ENCODE peak calls at places on chromosomes 12 and 14, in nine cellular contexts. A is ovary; Z is upper lobe of right lung; G is cardiac muscle cell; R is mammary epithelial cell; Q is CD8-positive, alpha-beta T cell; I is HCT116; N is upper lobe of left lung; J is hepatocyte. L is an unnamed sample. For H3K4me1, the result is how much of the 10 kb centered on the place peaks cover.

GRCh38 chr12:131608740-131609665 is 101.9 kb upstream of the SFSWAP start:
- DNase-seq in I (peak), R (peak), G (peak), A (peak), Q (peak), J (peak), Z (peak), N (peak), L (peak)

GRCh38 chr12:5557906-5558305 is 126.0 kb downstream of the NTF3 start:
- DNase-seq in A (no peak), J (no peak), R (no peak), I (no peak), Q (no peak), Z (no peak), G (no peak), N (no peak), L (no peak)

GRCh38 chr14:69363964-69364363 is 34.1 kb downstream of the ERH start:
- DNase-seq in R (no peak), G (no peak), Z (no peak), A (no peak), J (no peak), I (no peak), Q (no peak), N (no peak), L (no peak)

GRCh38 chr12:123040106-123040505 is 59.6 kb downstream of the ARL6IP4 start:
- DNase-seq in J (no peak), Z (no peak), R (no peak), Q (no peak), G (peak), I (no peak), A (no peak), N (no peak), L (no peak)

GRCh38 chr12:124551268-124552144 is 15.9 kb downstream of the NCOR2 start:
- DNase-seq in J (peak), G (no peak), Q (no peak), N (peak), A (no peak), I (no peak), Z (peak), R (no peak), L (no peak)

GRCh38 chr14:103161054-103161397 is 37.8 kb downstream of the TNFAIP2 start:
- DNase-seq in J (no peak), A (no peak), Q (no peak), N (no peak), R (peak), I (no peak), G (peak), Z (no peak), L (no peak)

GRCh38 chr12:52011602-52012214 is 5.0 kb downstream of the TAMALIN start:
- DNase-seq in A (no peak), J (no peak), I (no peak), R (no peak), N (no peak), Z (no peak), Q (no peak), G (no peak), L (no peak)

GRCh38 chr14:63933110-63933509 is 80.3 kb downstream of the SYNE2 start:
- DNase-seq in Z (no peak), G (no peak), R (peak), J (no peak), A (no peak), N (no peak), Q (no peak), I (no peak), L (no peak)

GRCh38 chr12:40248585-40249297 is 23.9 kb downstream of the LRRK2 start:
- DNase-seq in A (no peak), G (no peak), R (peak), Q (no peak), Z (no peak), J (no peak), I (no peak), N (no peak), L (no peak)

GRCh38 chr14:56129941-56130340 is 11.7 kb downstream of the PELI2 start:
- DNase-seq in Z (no peak), J (no peak), Q (no peak), G (peak), A (no peak), N (no peak), I (no peak), R (no peak), L (no peak)

GRCh38 chr12:86158956-86159355 is 97.2 kb downstream of the MGAT4C start:
- DNase-seq in I (no peak), A (no peak), R (peak), G (no peak), N (no peak), J (no peak), Z (no peak), Q (no peak), L (no peak)

GRCh38 chr12:14691560-14691959 is 4.8 kb downstream of the GUCY2C start:
- DNase-seq in Q (no peak), A (no peak), J (no peak), N (no peak), I (no peak), R (no peak), Z (no peak), G (no peak), L (no peak)

GRCh38 chr12:43117226-43117930 is 434.6 kb downstream of the ADAMTS20 start:
- DNase-seq in A (no peak), Z (no peak), Q (no peak), R (no peak), I (no peak), N (no peak), G (no peak), J (no peak), L (no peak)

GRCh38 chr14:55237999-55238680 is 33.1 kb upstream of the FBXO34 start:
- DNase-seq in A (no peak), Z (no peak), I (no peak), N (no peak), G (no peak), J (no peak), Q (no peak), R (no peak), L (no peak)

GRCh38 chr12:109518820-109519665 is 41.6 kb downstream of the UBE3B start:
- DNase-seq in Z (no peak), R (peak), Q (peak), N (no peak), J (peak), G (peak), A (peak), I (peak), L (peak)

GRCh38 chr12:31339831-31340622 is 14.1 kb upstream of the SINHCAF start:
- DNase-seq in N (no peak), A (no peak), R (no peak), J (no peak), Q (no peak), I (no peak), G (no peak), Z (no peak), L (no peak)

GRCh38 chr14:26190644-26191043 is 407.2 kb downstream of the NOVA1 start:
- DNase-seq in A (no peak), G (peak), N (no peak), I (no peak), Z (no peak), R (no peak), J (no peak), Q (no peak), L (no peak)

GRCh38 chr14:101355284-101355683 is 206.0 kb upstream of the DIO3 start:
- DNase-seq in N (no peak), Z (no peak), I (no peak), R (no peak), Q (no peak), G (no peak), A (peak), J (no peak), L (no peak)

GRCh38 chr12:102568151-102568815 is 87.9 kb upstream of the IGF1 start:
- DNase-seq in J (no peak), N (no peak), Z (no peak), Q (no peak), I (no peak), A (no peak), G (no peak), R (no peak), L (no peak)

GRCh38 chr12:43318002-43318401 is 234.0 kb downstream of the ADAMTS20 start:
- DNase-seq in Z (no peak), N (no peak), G (no peak), J (no peak), A (no peak), R (peak), I (no peak), Q (no peak), L (no peak)

GRCh38 chr12:76176935-76177334 is 92.5 kb upstream of the NAP1L1 start:
- DNase-seq in Q (no peak), N (no peak), J (no peak), G (no peak), Z (no peak), A (no peak), I (no peak), R (no peak), L (no peak)

GRCh38 chr12:5912011-5912410 is 33.0 kb downstream of the ANO2 start:
- DNase-seq in I (no peak), Z (no peak), J (no peak), A (no peak), G (no peak), R (no peak), N (no peak), Q (no peak), L (no peak)

GRCh38 chr12:119681953-119682352 is 14.0 kb downstream of the PRKAB1 start:
- DNase-seq in R (no peak), Q (no peak), J (no peak), N (no peak), A (no peak), Z (no peak), I (no peak), G (no peak), L (no peak)

GRCh38 chr14:85534435-85534834 is 4.5 kb downstream of the FLRT2 start:
- DNase-seq in I (no peak), A (peak), Z (no peak), R (peak), N (peak), G (peak), Q (no peak), J (peak), L (no peak)

GRCh38 chr12:124294686-124295315 is at the start of gene RFLNA:
- DNase-seq in Z (no peak), G (peak), Q (no peak), J (peak), I (no peak), A (peak), N (peak), R (no peak), L (no peak)

GRCh38 chr12:89873745-89874144 is 165.1 kb upstream of the ATP2B1 start:
- DNase-seq in A (no peak), G (peak), R (no peak), Q (no peak), I (no peak), N (no peak), J (no peak), Z (no peak), L (no peak)

GRCh38 chr14:49615776-49616175 is 4.7 kb downstream of the RPL36AL start:
- DNase-seq in N (no peak), R (peak), A (no peak), G (peak), Z (no peak), I (no peak), J (no peak), Q (no peak), L (no peak)

GRCh38 chr12:109621271-109621671 is 47.7 kb downstream of the MVK start:
- DNase-seq in I (no peak), G (peak), Q (no peak), N (no peak), Z (no peak), A (no peak), J (no peak), R (peak), L (no peak)

GRCh38 chr12:32522322-32523221 is 123.2 kb downstream of the FGD4 start:
- DNase-seq in G (peak), Q (no peak), Z (no peak), N (no peak), J (no peak), R (no peak), A (no peak), I (no peak), L (no peak)

GRCh38 chr14:21802441-21802840 is 128.8 kb upstream of the OR4E1 start:
- DNase-seq in Z (no peak), A (no peak), Q (no peak), R (no peak), G (no peak), J (no peak), N (no peak), I (no peak), L (no peak)

GRCh38 chr12:26817183-26817591 is 15.8 kb downstream of the ITPR2 start:
- DNase-seq in I (no peak), Z (no peak), N (no peak), A (no peak), G (no peak), J (no peak), R (no peak), Q (no peak), L (no peak)

GRCh38 chr12:129401572-129401971 is 502.3 kb downstream of the TMEM132D start:
- DNase-seq in A (no peak), I (no peak), N (no peak), R (no peak), Q (no peak), G (no peak), Z (no peak), J (no peak), L (no peak)

DNA sequence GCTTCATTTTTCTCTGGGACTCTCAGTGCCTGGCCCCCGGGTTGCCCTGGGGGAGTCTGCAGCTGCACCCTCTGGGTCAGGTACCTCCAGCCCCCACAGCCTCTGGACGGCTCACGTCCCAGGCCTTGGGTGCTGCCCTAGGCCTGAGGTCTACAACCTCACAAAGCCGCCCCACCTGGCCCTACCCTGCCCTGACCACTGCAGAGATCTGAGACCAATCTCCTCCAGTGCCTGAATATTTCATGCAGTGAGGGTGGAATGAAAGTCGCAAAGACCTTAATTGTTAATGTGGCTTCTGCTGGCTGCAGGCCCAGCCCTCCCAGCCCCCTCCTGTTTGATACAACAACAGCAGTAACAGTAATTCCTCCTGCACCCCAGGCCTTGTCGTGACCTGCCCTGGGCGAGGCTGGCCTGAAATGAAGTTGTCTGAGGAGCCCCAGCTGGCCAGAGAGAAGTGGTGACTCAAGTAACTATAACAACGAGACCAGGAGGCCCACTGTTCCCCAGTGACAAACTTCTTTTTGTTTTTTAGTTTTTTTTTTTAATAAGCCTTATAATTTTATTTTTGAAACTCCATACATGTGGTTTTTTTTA is 8.8 kb upstream of the CCDC85C start:
- DNase-seq in R (peak), I (no peak), J (peak), A (no peak), Z (no peak), N (peak), G (peak), Q (no peak), L (no peak)
- H3K27ac ChIP-seq in R (peak), I (no peak), J (peak), A (no peak), Z (no peak), N (no peak), G (no peak), Q (no peak), L (no peak)

DNA sequence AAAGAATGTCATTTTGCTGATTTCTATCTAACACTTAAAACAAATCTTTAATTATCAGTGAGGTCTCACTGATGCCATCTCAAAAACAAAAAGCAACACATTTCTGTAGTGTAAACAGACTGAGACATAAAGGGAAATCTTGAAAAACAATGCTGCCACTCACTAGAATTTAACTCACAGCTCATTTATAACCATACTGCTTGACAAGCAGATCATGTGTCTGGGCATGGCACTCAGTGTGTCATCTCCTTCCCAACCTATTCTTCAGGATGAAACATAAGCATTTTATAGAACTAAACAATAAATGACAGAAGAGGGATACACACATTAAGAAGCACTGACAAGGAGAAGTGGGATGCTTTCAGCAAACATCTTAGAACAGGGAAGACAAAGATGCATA is 22.4 kb downstream of the ATF7 start:
- DNase-seq in G (no peak), I (no peak), R (no peak), Q (no peak), N (no peak), A (no peak), Z (no peak), J (no peak), L (no peak)
- H3K4me1 ChIP-seq in G (under half), I (under half), R (under half), Q (under half), N (under half), A (under half), Z (under half), J (under half), L (under half)

GRCh38 chr12:132953163-132953425 is 3.0 kb downstream of the ZNF605 start:
- DNase-seq in I (no peak), N (no peak), G (no peak), J (no peak), Q (no peak), Z (no peak), R (no peak), A (no peak), L (no peak)

GRCh38 chr12:132953771-132954170 is 2.3 kb downstream of the ZNF605 start:
- DNase-seq in R (no peak), Z (no peak), N (no peak), A (no peak), G (no peak), Q (no peak), I (no peak), J (no peak), L (no peak)

GRCh38 chr12:132955933-132956725 is at the start of gene ZNF605:
- DNase-seq in G (peak), N (peak), Q (peak), Z (peak), J (peak), A (peak), R (peak), I (no peak), L (peak)

GRCh38 chr12:132954471-132955048 is 1.5 kb downstream of the ZNF605 start:
- DNase-seq in J (no peak), A (no peak), Q (no peak), G (no peak), Z (no peak), N (no peak), R (no peak), I (no peak), L (no peak)

GRCh38 chr12:132955094-132955932 is 793 bp downstream of the ZNF605 start:
- DNase-seq in Z (peak), J (peak), R (peak), N (no peak), I (no peak), Q (no peak), A (peak), G (peak), L (peak)
- H3K27ac ChIP-seq in Z (peak), J (peak), R (peak), N (peak), I (no peak), Q (peak), A (peak), G (peak), L (peak)

GRCh38 chr12:54132979-54133378 is 55.8 kb downstream of the SMUG1 start:
- DNase-seq in N (no peak), I (no peak), Z (no peak), A (no peak), Q (no peak), R (no peak), G (no peak), J (no peak), L (no peak)
- H3K4me1 ChIP-seq in N (under half), I (under half), Z (under half), A (under half), Q (under half), R (under half), G (under half), J (half or more), L (under half)

L was measured in naive thymus-derived CD4-positive, alpha-beta T cell.